ENCODE peak calls at places on chromosome 7, in five cellular contexts. One of them, this sample, is unnamed. For H3K27me3, the result is how much of the 10 kb centered on the place peaks cover.

GRCh38 chr7:149799397-149800168 is 26.2 kb upstream of the ZNF467 start:
- DNase-seq in ovary: no peak
- DNase-seq in fibroblast of lung: no peak
- DNase-seq in body of pancreas: peak
- DNase-seq in H9: peak
- DNase-seq in this sample: peak

GRCh38 chr7:121395494-121395960 is 581 bp downstream of the FAM3C start:
- DNase-seq in body of pancreas: peak
- DNase-seq in H9: peak
- DNase-seq in ovary: peak
- DNase-seq in fibroblast of lung: no peak
- DNase-seq in this sample: no peak

GRCh38 chr7:65731562-65732035 is 141.3 kb upstream of the VKORC1L1 start:
- DNase-seq in body of pancreas: peak
- DNase-seq in fibroblast of lung: peak
- DNase-seq in ovary: no peak
- DNase-seq in H9: peak
- DNase-seq in this sample: peak

GRCh38 chr7:133602291-133602690 is 349.4 kb downstream of the EXOC4 start:
- DNase-seq in fibroblast of lung: peak
- DNase-seq in body of pancreas: peak
- DNase-seq in H9: no peak
- DNase-seq in ovary: no peak
- DNase-seq in this sample: no peak

GRCh38 chr7:102834999-102835398 is 77.8 kb upstream of the LRRC17 start:
- DNase-seq in H9: no peak
- DNase-seq in fibroblast of lung: peak
- DNase-seq in body of pancreas: no peak
- DNase-seq in ovary: no peak
- DNase-seq in this sample: no peak

GRCh38 chr7:151696738-151697514 is 177.2 kb upstream of the RHEB start:
- DNase-seq in body of pancreas: peak
- DNase-seq in fibroblast of lung: no peak
- DNase-seq in ovary: no peak
- DNase-seq in H9: peak
- DNase-seq in this sample: peak

GRCh38 chr7:36746347-36746746 is 22.1 kb upstream of the AOAH start:
- DNase-seq in ovary: no peak
- DNase-seq in body of pancreas: peak
- DNase-seq in fibroblast of lung: peak
- DNase-seq in H9: no peak
- DNase-seq in this sample: no peak

GRCh38 chr7:80533287-80533686 is 21.4 kb upstream of the GNAT3 start:
- DNase-seq in H9: no peak
- DNase-seq in body of pancreas: no peak
- DNase-seq in fibroblast of lung: no peak
- DNase-seq in ovary: no peak
- DNase-seq in this sample: no peak

GRCh38 chr7:7263297-7264230 is 81.2 kb downstream of the C1GALT1 start:
- DNase-seq in body of pancreas: no peak
- DNase-seq in fibroblast of lung: no peak
- DNase-seq in H9: no peak
- DNase-seq in ovary: no peak
- DNase-seq in this sample: no peak

GRCh38 chr7:111090834-111091233 is at the start of gene LRRN3:
- DNase-seq in body of pancreas: peak
- DNase-seq in ovary: peak
- DNase-seq in fibroblast of lung: peak
- DNase-seq in H9: peak
- DNase-seq in this sample: no peak

GRCh38 chr7:108263364-108263951 is 133.3 kb upstream of the LAMB4 start:
- DNase-seq in fibroblast of lung: no peak
- DNase-seq in ovary: no peak
- DNase-seq in H9: no peak
- DNase-seq in body of pancreas: peak
- DNase-seq in this sample: no peak

GRCh38 chr7:134886353-134887057 is 99.8 kb upstream of the AGBL3 start:
- DNase-seq in ovary: peak
- DNase-seq in fibroblast of lung: peak
- DNase-seq in body of pancreas: peak
- DNase-seq in H9: no peak
- DNase-seq in this sample: no peak

GRCh38 chr7:93160410-93160809 is 12.2 kb upstream of the SAMD9L start:
- DNase-seq in H9: no peak
- DNase-seq in fibroblast of lung: no peak
- DNase-seq in ovary: no peak
- DNase-seq in body of pancreas: no peak
- DNase-seq in this sample: no peak

GRCh38 chr7:140176271-140176701 is 497 bp downstream of the KDM7A start:
- DNase-seq in body of pancreas: peak
- DNase-seq in H9: no peak
- DNase-seq in fibroblast of lung: no peak
- DNase-seq in ovary: peak
- DNase-seq in this sample: no peak

GRCh38 chr7:96786261-96786997 is 76.8 kb upstream of the SEM1 start:
- DNase-seq in fibroblast of lung: no peak
- DNase-seq in body of pancreas: no peak
- DNase-seq in H9: peak
- DNase-seq in ovary: peak
- DNase-seq in this sample: no peak

GRCh38 chr7:23700058-23700457 is 10.0 kb upstream of the STK31 start:
- DNase-seq in H9: no peak
- DNase-seq in ovary: no peak
- DNase-seq in fibroblast of lung: no peak
- DNase-seq in body of pancreas: no peak
- DNase-seq in this sample: no peak

GRCh38 chr7:3548815-3549214 is 247.8 kb downstream of the SDK1 start:
- DNase-seq in ovary: no peak
- DNase-seq in H9: no peak
- DNase-seq in fibroblast of lung: no peak
- DNase-seq in body of pancreas: no peak
- DNase-seq in this sample: no peak

GRCh38 chr7:31729195-31729804 is 42.3 kb downstream of the PPP1R17 start:
- DNase-seq in fibroblast of lung: no peak
- DNase-seq in ovary: no peak
- DNase-seq in H9: no peak
- DNase-seq in body of pancreas: no peak
- DNase-seq in this sample: no peak
- TF ChIP-seq CTCF in fibroblast of lung: no peak
- TF ChIP-seq CTCF in ovary: no peak
- TF ChIP-seq CTCF in H9: peak
- TF ChIP-seq CTCF in body of pancreas: no peak
- TF ChIP-seq CTCF in this sample: peak

DNA sequence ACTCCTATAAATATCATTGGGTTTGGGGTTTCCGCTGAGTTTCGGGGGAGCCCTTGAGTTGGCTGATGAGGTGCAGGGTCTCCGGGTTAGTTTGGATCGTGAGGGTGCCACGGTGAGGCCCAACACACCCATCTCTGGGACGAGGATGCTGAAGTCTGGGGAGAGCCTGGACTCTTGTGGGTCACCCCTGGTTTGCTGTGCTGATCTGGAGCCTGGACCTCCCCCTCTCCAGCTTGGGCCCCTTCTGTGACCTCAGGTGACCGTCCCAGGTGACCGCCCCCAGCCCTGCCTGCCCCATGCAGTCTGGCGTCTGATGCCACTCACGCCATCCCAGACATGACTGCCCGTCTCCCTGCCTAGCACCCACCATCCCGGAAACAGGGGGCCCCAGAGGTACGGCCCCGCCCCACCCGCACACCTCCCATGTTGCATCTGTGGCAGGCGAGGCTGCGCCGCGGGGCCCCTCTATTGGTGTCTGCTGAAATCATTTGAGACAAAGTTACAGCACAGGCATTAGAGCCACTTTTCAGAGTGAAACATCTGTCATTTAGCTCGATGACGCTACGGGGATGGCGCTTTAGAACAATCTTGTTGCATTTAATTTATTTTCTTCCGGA is 21.0 kb downstream of the UNCX start:
- DNase-seq in body of pancreas: no peak
- DNase-seq in H9: no peak
- DNase-seq in ovary: no peak
- DNase-seq in fibroblast of lung: no peak
- DNase-seq in this sample: peak
- H3K27me3 ChIP-seq in body of pancreas: under half
- H3K27me3 ChIP-seq in H9: under half
- H3K27me3 ChIP-seq in ovary: under half
- H3K27me3 ChIP-seq in fibroblast of lung: under half
- H3K27me3 ChIP-seq in this sample: under half

DNA sequence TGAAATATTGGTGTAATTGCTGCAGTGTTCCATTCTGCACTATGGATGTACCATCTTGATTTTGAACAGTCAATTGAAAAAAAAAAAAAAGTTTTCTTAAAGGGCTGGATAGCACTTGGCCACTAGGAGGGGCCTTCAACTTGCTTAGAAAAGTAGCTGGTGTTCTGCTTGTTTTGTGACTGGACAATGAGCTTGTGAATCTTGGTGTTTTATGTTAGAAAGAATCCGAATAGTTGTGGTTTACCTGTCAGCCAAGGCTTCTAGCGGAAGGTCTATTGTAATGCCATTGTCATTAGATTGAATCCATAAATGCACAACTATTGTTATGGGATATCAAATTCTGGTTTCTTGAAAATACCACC is 77.1 kb downstream of the BMPER start:
- DNase-seq in body of pancreas: no peak
- DNase-seq in H9: no peak
- DNase-seq in ovary: no peak
- DNase-seq in fibroblast of lung: peak
- DNase-seq in this sample: peak
- TF ChIP-seq CTCF in body of pancreas: no peak
- TF ChIP-seq CTCF in H9: peak
- TF ChIP-seq CTCF in ovary: peak
- TF ChIP-seq CTCF in fibroblast of lung: peak
- TF ChIP-seq CTCF in this sample: peak

GRCh38 chr7:105990141-105990540 is 27.1 kb downstream of the CDHR3 start:
- DNase-seq in body of pancreas: no peak
- DNase-seq in H9: no peak
- DNase-seq in ovary: no peak
- DNase-seq in fibroblast of lung: no peak
- DNase-seq in this sample: no peak
- H3K27me3 ChIP-seq in body of pancreas: under half
- H3K27me3 ChIP-seq in H9: under half
- H3K27me3 ChIP-seq in ovary: under half
- H3K27me3 ChIP-seq in fibroblast of lung: under half
- H3K27me3 ChIP-seq in this sample: under half

GRCh38 chr7:18768256-18768655 is 272.7 kb downstream of the HDAC9 start:
- DNase-seq in fibroblast of lung: no peak
- DNase-seq in ovary: no peak
- DNase-seq in H9: no peak
- DNase-seq in body of pancreas: no peak
- DNase-seq in this sample: no peak

GRCh38 chr7:18771834-18772566 is 276.5 kb downstream of the HDAC9 start:
- DNase-seq in body of pancreas: no peak
- DNase-seq in H9: no peak
- DNase-seq in fibroblast of lung: peak
- DNase-seq in ovary: no peak
- DNase-seq in this sample: no peak

GRCh38 chr7:18772567-18772965 is 277.0 kb downstream of the HDAC9 start:
- DNase-seq in fibroblast of lung: no peak
- DNase-seq in body of pancreas: no peak
- DNase-seq in ovary: no peak
- DNase-seq in H9: no peak
- DNase-seq in this sample: no peak

GRCh38 chr7:18770852-18771251 is 275.3 kb downstream of the HDAC9 start:
- DNase-seq in body of pancreas: no peak
- DNase-seq in H9: no peak
- DNase-seq in ovary: no peak
- DNase-seq in fibroblast of lung: no peak
- DNase-seq in this sample: no peak

DNA sequence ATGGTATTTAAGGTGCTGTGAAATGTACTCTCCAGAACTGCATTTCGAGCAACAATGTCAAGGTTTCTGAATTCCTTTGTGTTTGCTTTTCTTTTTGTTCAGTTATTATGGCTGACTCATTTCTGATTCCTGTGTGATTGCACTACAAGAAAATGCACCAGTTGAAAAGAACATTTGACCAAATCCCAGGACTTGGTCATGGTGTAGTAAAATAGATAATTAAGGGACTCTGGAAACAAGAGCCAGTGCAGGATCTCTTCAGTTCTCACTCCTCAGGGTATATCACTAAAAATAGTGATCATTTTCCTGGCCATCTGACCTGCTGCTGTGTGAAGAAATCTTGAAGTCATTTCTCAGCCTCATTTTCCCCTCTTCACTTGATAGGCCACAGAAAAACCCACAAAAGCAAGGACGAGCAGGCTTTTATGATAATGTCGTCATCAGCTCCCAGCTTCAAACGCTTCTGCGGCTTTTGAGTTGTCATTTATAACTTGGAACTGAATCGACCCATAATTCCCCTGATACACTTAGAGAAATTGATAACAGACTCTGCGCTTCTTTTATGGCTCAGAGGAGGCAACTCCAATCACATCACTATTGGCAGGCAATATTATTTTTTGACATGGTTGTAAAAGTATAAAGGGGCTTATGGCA is 274.7 kb downstream of the HDAC9 start:
- DNase-seq in fibroblast of lung: peak
- DNase-seq in H9: no peak
- DNase-seq in ovary: no peak
- DNase-seq in body of pancreas: no peak
- DNase-seq in this sample: no peak
- TF ChIP-seq CTCF in fibroblast of lung: no peak
- TF ChIP-seq CTCF in H9: no peak
- TF ChIP-seq CTCF in ovary: no peak
- TF ChIP-seq CTCF in body of pancreas: no peak
- TF ChIP-seq CTCF in this sample: no peak

GRCh38 chr7:26547156-26547555 is 255.5 kb downstream of the SNX10 start:
- DNase-seq in body of pancreas: no peak
- DNase-seq in fibroblast of lung: no peak
- DNase-seq in H9: no peak
- DNase-seq in ovary: no peak
- DNase-seq in this sample: no peak
- H3K27me3 ChIP-seq in body of pancreas: under half
- H3K27me3 ChIP-seq in fibroblast of lung: under half
- H3K27me3 ChIP-seq in H9: under half
- H3K27me3 ChIP-seq in ovary: under half
- H3K27me3 ChIP-seq in this sample: under half

DNA sequence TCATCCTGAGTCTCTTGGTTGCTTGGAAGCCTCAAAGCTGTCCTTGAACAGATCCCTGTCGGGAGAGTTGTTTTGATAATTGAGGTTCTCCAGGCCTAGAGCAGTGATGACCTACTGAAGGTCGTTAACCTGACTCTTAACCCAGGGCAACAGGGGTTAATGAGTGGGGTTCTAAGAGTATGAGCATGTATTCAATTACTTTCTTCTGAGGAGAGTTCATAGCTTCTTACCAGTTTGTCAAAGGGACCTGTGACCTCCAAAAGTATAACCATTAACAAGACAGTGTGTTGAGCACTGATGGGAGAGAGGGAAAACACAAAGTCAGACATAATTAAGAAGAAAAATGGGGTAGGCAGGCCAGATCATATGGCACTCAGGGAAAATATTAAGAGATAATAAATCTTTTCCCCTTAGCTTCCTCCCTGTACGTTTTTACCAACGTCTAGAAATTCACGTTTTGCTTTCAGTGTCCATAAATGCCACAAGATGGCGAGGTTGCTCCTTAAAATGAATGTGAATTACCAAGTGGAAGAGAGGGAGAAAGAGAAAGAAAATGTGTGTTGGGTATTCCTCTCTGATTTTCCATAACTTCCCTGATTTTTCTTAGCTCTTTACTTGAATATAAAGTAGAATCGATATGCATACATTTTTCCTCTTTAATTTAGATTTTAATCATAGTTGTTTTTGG is 97.6 kb downstream of the SUGCT start:
- DNase-seq in ovary: no peak
- DNase-seq in body of pancreas: peak
- DNase-seq in fibroblast of lung: peak
- DNase-seq in H9: no peak
- DNase-seq in this sample: peak
- TF ChIP-seq CTCF in ovary: peak
- TF ChIP-seq CTCF in body of pancreas: peak
- TF ChIP-seq CTCF in fibroblast of lung: peak
- TF ChIP-seq CTCF in H9: peak
- TF ChIP-seq CTCF in this sample: peak

This sample was measured in WERI-Rb-1.